ENCODE peak calls at places on chromosomes 13 and 19, in five cellular contexts. F is ascending aorta, A is breast epithelium, I is HAP-1, S is GM23248. K is an unnamed sample.

GRCh38 chr19:14762111-14762510 is 16.2 kb downstream of the ADGRE2 start:
- DNase-seq in F (no peak), A (no peak), I (no peak), S (no peak), K (no peak)

GRCh38 chr19:13428352-13428751 is 77.9 kb downstream of the CACNA1A start:
- DNase-seq in F (no peak), A (no peak), I (no peak), S (peak; percentile 46), K (no peak)

GRCh38 chr19:46288896-46289588 is 7.8 kb upstream of the HIF3A start:
- DNase-seq in F (no peak), A (no peak), I (no peak), S (peak; percentile 93), K (no peak)

GRCh38 chr13:28636078-28636477 is 22.9 kb upstream of the POMP start:
- DNase-seq in F (no peak), A (no peak), I (no peak), S (peak; percentile 56), K (no peak)

GRCh38 chr13:74135306-74136088 is 1.3 kb upstream of the KLF12 start:
- DNase-seq in F (peak; percentile 84), A (peak; percentile 56), I (peak; percentile 54), S (peak; percentile 89), K (peak; percentile 92)

GRCh38 chr13:32660227-32660626 is 74.0 kb downstream of the PDS5B start:
- DNase-seq in F (no peak), A (no peak), I (no peak), S (no peak), K (no peak)

GRCh38 chr19:6536138-6536671 is 5.4 kb downstream of the TNFSF9 start:
- DNase-seq in F (peak; percentile 80), A (no peak), I (no peak), S (peak; percentile 27), K (peak; percentile 80)

GRCh38 chr13:24220086-24220703 is 59.7 kb downstream of the SPATA13 start:
- DNase-seq in F (peak; percentile 78), A (no peak), I (peak; percentile 70), S (peak; percentile 92), K (no peak)

GRCh38 chr13:80469841-80470378 is 129.0 kb upstream of the SPRY2 start:
- DNase-seq in F (peak; percentile 93), A (no peak), I (no peak), S (peak; percentile 37), K (no peak)

GRCh38 chr13:53137777-53138176 is 109.2 kb downstream of the OLFM4 start:
- DNase-seq in F (no peak), A (no peak), I (no peak), S (peak; percentile 80), K (no peak)

GRCh38 chr13:94431987-94432386 is 47.5 kb downstream of the DCT start:
- DNase-seq in F (no peak), A (no peak), I (no peak), S (no peak), K (no peak)

GRCh38 chr19:42635233-42635539 is 40.5 kb upstream of the CEACAM8 start:
- DNase-seq in F (no peak), A (no peak), I (no peak), S (no peak), K (no peak)

GRCh38 chr13:76722782-76723181 is 163.4 kb downstream of the KCTD12 start:
- DNase-seq in F (no peak), A (no peak), I (no peak), S (no peak), K (no peak)

GRCh38 chr13:61277877-61278276 is 137.8 kb downstream of the PCDH20 start:
- DNase-seq in F (no peak), A (no peak), I (no peak), S (no peak), K (no peak)

GRCh38 chr19:46812898-46813569 is 24.6 kb upstream of the SLC1A5 start:
- DNase-seq in F (peak; percentile 78), A (no peak), I (no peak), S (no peak), K (no peak)

GRCh38 chr13:43687038-43687437 is 99.7 kb downstream of the ENOX1 start:
- DNase-seq in F (no peak), A (no peak), I (no peak), S (no peak), K (no peak)

GRCh38 chr13:43686557-43686956 is 100.2 kb downstream of the ENOX1 start:
- DNase-seq in F (no peak), A (no peak), I (no peak), S (peak; percentile 96), K (no peak)

GRCh38 chr13:43693639-43694038 is 93.1 kb downstream of the ENOX1 start:
- DNase-seq in F (no peak), A (no peak), I (no peak), S (no peak), K (no peak)

GRCh38 chr13:43684947-43685725 is 101.6 kb downstream of the ENOX1 start:
- DNase-seq in F (no peak), A (no peak), I (no peak), S (no peak), K (no peak)

GRCh38 chr13:43688230-43688907 is 98.4 kb downstream of the ENOX1 start:
- DNase-seq in F (no peak), A (no peak), I (no peak), S (no peak), K (no peak)
- H3K4me1 ChIP-seq in F (no peaks in the 10 kb centered on the region), A (no peaks in the 10 kb centered on the region), I (peaks cover 15% of the 10 kb centered on the region), S (peaks cover 11% of the 10 kb centered on the region), K (no peaks in the 10 kb centered on the region)

DNA sequence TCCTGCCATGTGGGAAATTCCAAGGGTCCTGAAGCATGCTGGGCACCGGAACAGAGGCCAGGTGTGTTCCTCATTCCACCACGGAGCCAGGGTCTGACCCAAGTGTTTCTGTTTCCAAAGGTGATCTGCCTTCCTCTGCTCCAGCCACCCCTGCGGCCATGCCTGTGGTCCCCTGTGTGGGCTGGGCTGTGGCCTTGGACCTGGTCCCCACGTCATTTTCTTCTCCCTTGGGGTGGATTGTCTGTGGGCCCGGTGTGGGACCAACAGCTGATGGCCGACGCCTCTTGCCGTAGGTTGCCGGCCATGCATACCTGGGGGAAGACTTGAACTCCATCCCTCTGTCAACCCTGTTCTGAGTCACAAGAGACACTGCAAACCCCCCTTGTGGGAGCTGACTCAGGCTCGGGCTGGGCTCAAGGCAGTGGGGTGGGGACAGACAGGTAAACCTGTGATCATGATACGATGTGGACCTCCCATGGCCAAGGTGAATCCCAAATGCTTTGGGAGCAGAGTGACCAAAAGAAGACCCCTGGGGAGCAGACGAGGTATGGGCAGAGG is 35.0 kb downstream of the ATP11A start:
- DNase-seq in F (no peak), A (no peak), I (no peak), S (no peak), K (peak; percentile 43)
- H3K4me1 ChIP-seq in F (no peaks in the 10 kb centered on the region), A (no peaks in the 10 kb centered on the region), I (no peaks in the 10 kb centered on the region), S (peaks cover 5% of the 10 kb centered on the region), K (peaks cover 3% of the 10 kb centered on the region)

GRCh38 chr13:98529171-98529570 is 47.7 kb downstream of the STK24 start:
- DNase-seq in F (no peak), A (no peak), I (no peak), S (no peak), K (no peak)

GRCh38 chr13:98532254-98532653 is 44.7 kb downstream of the STK24 start:
- DNase-seq in F (peak; percentile 39), A (no peak), I (no peak), S (no peak), K (no peak)

GRCh38 chr13:98527526-98527925 is 49.4 kb downstream of the STK24 start:
- DNase-seq in F (no peak), A (no peak), I (no peak), S (no peak), K (no peak)

GRCh38 chr13:98528663-98529064 is 48.2 kb downstream of the STK24 start:
- DNase-seq in F (no peak), A (no peak), I (no peak), S (peak; percentile 88), K (no peak)

DNA sequence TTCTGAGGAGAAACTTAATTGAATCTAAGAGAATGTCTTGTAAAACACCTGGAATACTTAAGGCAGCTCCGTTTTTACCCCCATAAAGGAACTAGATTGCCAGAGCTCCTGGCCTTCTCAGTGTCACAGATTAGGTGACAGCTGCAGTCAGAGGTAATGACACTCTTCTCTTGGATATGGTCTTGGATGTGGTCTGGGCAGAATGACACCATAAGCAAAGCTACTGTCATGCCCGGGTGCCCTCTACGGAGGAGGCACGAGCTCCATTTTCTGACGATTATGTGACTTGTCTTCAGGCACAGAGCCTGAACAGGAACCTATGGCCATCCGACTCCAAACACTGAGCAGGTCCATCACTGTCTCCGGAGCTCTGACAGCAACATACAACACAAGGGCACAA is 46.7 kb downstream of the STK24 start:
- DNase-seq in F (no peak), A (no peak), I (no peak), S (no peak), K (no peak)
- H3K4me1 ChIP-seq in F (no peaks in the 10 kb centered on the region), A (no peaks in the 10 kb centered on the region), I (no peaks in the 10 kb centered on the region), S (peaks cover 7% of the 10 kb centered on the region), K (peaks cover 17% of the 10 kb centered on the region)

GRCh38 chr19:4012092-4012974 is 4.8 kb downstream of the PIAS4 start:
- DNase-seq in F (no peak), A (peak; percentile 76), I (no peak), S (no peak), K (no peak)
- H3K4me1 ChIP-seq in F (peaks cover 5% of the 10 kb centered on the region), A (peaks cover 13% of the 10 kb centered on the region), I (peaks cover 10% of the 10 kb centered on the region), S (peaks cover 14% of the 10 kb centered on the region), K (peaks cover 57% of the 10 kb centered on the region)

GRCh38 chr13:40995997-40996396 is 23.1 kb downstream of the ELF1 start:
- DNase-seq in F (no peak), A (no peak), I (no peak), S (no peak), K (no peak)

GRCh38 chr13:40993119-40993518 is 26.0 kb downstream of the ELF1 start:
- DNase-seq in F (no peak), A (no peak), I (no peak), S (no peak), K (no peak)

GRCh38 chr13:40994581-40995230 is 24.4 kb downstream of the ELF1 start:
- DNase-seq in F (no peak), A (no peak), I (no peak), S (no peak), K (no peak)

GRCh38 chr13:40992678-40993077 is 26.4 kb downstream of the ELF1 start:
- DNase-seq in F (no peak), A (no peak), I (no peak), S (no peak), K (no peak)

DNA sequence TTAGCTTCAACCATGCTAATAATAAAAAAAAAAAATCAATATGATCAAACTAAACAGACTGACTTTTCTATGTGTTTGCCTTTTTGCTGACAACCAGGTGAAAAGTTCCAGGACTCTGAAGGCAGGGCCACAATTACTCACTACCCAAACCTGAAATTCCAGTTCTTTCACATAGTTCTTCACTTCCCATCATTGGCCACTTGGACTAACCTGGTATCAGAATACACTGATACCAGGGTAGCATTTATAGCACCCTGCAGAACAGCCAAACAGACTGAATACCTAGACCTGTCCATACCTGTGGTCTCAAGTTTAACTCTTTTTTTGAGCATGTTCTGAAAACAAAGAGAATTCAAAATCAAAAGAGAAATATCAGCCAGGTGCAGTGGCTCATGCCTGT is 25.1 kb downstream of the ELF1 start:
- DNase-seq in F (no peak), A (no peak), I (no peak), S (no peak), K (no peak)
- H3K4me1 ChIP-seq in F (no peaks in the 10 kb centered on the region), A (no peaks in the 10 kb centered on the region), I (no peaks in the 10 kb centered on the region), S (no peaks in the 10 kb centered on the region), K (peaks cover 91% of the 10 kb centered on the region)